ENCODE peak calls at places on chromosomes 2 and 18, in four cellular contexts. One of them, this sample, is unnamed.

GRCh38 chr2:45168731-45169338 is 159.6 kb upstream of the SIX2 start:
- DNase-seq in GM12878: no peak
- DNase-seq in K562: no peak
- DNase-seq in HepG2: no peak
- DNase-seq in this sample: peak

GRCh38 chr2:109345653-109346165 is 216.7 kb downstream of the SH3RF3 start:
- DNase-seq in GM12878: no peak
- DNase-seq in K562: no peak
- DNase-seq in HepG2: no peak
- DNase-seq in this sample: no peak

GRCh38 chr2:46335966-46336436 is 38.8 kb downstream of the EPAS1 start:
- DNase-seq in GM12878: no peak
- DNase-seq in K562: no peak
- DNase-seq in HepG2: no peak
- DNase-seq in this sample: peak

GRCh38 chr2:127454595-127455565 is 36.7 kb downstream of the PROC start:
- DNase-seq in GM12878: no peak
- DNase-seq in K562: no peak
- DNase-seq in HepG2: peak
- DNase-seq in this sample: peak

GRCh38 chr2:64267699-64268098 is 123.5 kb upstream of the PELI1 start:
- DNase-seq in GM12878: no peak
- DNase-seq in K562: no peak
- DNase-seq in HepG2: no peak
- DNase-seq in this sample: no peak

GRCh38 chr18:9808530-9809241 is 77.1 kb upstream of the TXNDC2 start:
- DNase-seq in GM12878: no peak
- DNase-seq in K562: no peak
- DNase-seq in HepG2: peak
- DNase-seq in this sample: no peak

GRCh38 chr18:26794210-26795101 is 71.1 kb downstream of the AQP4 start:
- DNase-seq in GM12878: no peak
- DNase-seq in K562: no peak
- DNase-seq in HepG2: no peak
- DNase-seq in this sample: no peak

GRCh38 chr2:84285056-84285747 is 173.9 kb downstream of the SUCLG1 start:
- DNase-seq in GM12878: no peak
- DNase-seq in K562: peak
- DNase-seq in HepG2: no peak
- DNase-seq in this sample: no peak

GRCh38 chr18:27378396-27379094 is 193.4 kb upstream of the CHST9 start:
- DNase-seq in GM12878: no peak
- DNase-seq in K562: no peak
- DNase-seq in HepG2: no peak
- DNase-seq in this sample: no peak

GRCh38 chr2:38266382-38267051 is 110.6 kb downstream of the ATL2 start:
- DNase-seq in GM12878: no peak
- DNase-seq in K562: no peak
- DNase-seq in HepG2: no peak
- DNase-seq in this sample: no peak

GRCh38 chr2:10918661-10919414 is 7.1 kb downstream of the KCNF1 start:
- DNase-seq in GM12878: no peak
- DNase-seq in K562: peak
- DNase-seq in HepG2: no peak
- DNase-seq in this sample: no peak

GRCh38 chr2:42585779-42586178 is 17.3 kb downstream of the MTA3 start:
- DNase-seq in GM12878: no peak
- DNase-seq in K562: no peak
- DNase-seq in HepG2: peak
- DNase-seq in this sample: no peak

GRCh38 chr18:12520442-12520992 is 112.8 kb downstream of the PRELID3A start:
- DNase-seq in GM12878: no peak
- DNase-seq in K562: no peak
- DNase-seq in HepG2: no peak
- DNase-seq in this sample: no peak

GRCh38 chr2:100941646-100942240 is 60.3 kb upstream of the RPL31 start:
- DNase-seq in GM12878: no peak
- DNase-seq in K562: no peak
- DNase-seq in HepG2: no peak
- DNase-seq in this sample: no peak

GRCh38 chr18:79914614-79915160 is 36.8 kb downstream of the SLC66A2 start:
- DNase-seq in GM12878: no peak
- DNase-seq in K562: no peak
- DNase-seq in HepG2: no peak
- DNase-seq in this sample: no peak

GRCh38 chr2:44836174-44836573 is 105.3 kb upstream of the SIX3 start:
- DNase-seq in GM12878: peak
- DNase-seq in K562: no peak
- DNase-seq in HepG2: no peak
- DNase-seq in this sample: no peak

GRCh38 chr2:164917296-164917903 is 37.9 kb downstream of the SLC38A11 start:
- DNase-seq in GM12878: no peak
- DNase-seq in K562: no peak
- DNase-seq in HepG2: peak
- DNase-seq in this sample: peak

GRCh38 chr18:32244863-32245262 is 55.0 kb downstream of the MEP1B start:
- DNase-seq in GM12878: no peak
- DNase-seq in K562: no peak
- DNase-seq in HepG2: no peak
- DNase-seq in this sample: no peak

GRCh38 chr18:10368456-10369453 is 85.7 kb upstream of the APCDD1 start:
- DNase-seq in GM12878: no peak
- DNase-seq in K562: no peak
- DNase-seq in HepG2: no peak
- DNase-seq in this sample: no peak

GRCh38 chr18:73681398-73681797 is 466.2 kb downstream of the FBXO15 start:
- DNase-seq in GM12878: no peak
- DNase-seq in K562: no peak
- DNase-seq in HepG2: no peak
- DNase-seq in this sample: no peak

GRCh38 chr2:1642066-1642861 is 102.1 kb downstream of the PXDN start:
- DNase-seq in GM12878: no peak
- DNase-seq in K562: no peak
- DNase-seq in HepG2: no peak
- DNase-seq in this sample: no peak

GRCh38 chr18:21826641-21827302 is 86.2 kb downstream of the MIB1 start:
- DNase-seq in GM12878: no peak
- DNase-seq in K562: no peak
- DNase-seq in HepG2: no peak
- DNase-seq in this sample: no peak

GRCh38 chr2:143481231-143481613 is 352.0 kb downstream of the ARHGAP15 start:
- DNase-seq in GM12878: no peak
- DNase-seq in K562: no peak
- DNase-seq in HepG2: no peak
- DNase-seq in this sample: no peak

DNA sequence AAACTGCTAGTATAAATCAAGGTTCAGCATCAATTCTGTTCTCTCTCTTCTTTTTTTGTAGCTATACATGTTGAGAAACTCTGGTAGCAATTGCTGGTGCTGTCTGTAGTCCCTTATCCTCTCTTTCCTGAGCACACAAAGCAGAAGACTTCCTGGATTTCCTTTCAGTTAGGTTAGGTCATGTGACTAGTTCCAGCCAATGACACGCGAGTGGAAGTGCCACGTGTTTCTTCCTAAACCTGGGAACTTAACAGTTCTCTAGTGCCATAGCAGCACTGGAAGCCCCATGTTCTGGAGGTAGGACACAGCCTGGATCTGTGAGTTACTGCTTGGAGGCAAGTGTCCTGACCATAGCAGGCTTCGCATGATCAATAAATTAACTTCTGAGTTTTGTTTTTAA is 125.9 kb downstream of the PLA2R1 start:
- DNase-seq in GM12878: no peak
- DNase-seq in K562: peak
- DNase-seq in HepG2: no peak
- DNase-seq in this sample: peak
- TF ChIP-seq JUNB in GM12878: no peak
- TF ChIP-seq JUNB in K562: no peak
- TF ChIP-seq JUNB in HepG2: no peak
- TF ChIP-seq JUNB in this sample: no peak

DNA sequence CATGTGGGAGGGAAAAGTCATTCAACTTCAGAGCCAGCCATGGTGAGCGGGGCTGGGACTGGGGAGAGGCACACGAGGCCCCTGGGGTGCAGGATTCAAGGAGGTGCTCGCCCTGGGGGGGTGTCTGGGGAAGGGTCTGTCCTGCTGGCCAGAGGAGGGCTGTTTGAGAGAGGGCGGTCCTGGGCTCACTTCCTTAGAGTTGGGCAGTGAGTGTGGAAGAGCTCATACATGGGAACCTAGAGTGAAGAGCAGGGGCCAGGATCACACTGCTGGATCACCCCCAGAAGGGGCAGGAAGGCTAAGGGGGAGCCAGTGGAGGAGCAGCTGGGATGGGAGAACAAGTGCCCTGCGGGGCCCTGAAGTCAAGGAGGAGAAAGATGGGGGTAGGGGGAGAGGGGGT is 6.5 kb downstream of the SH3BP4 start:
- DNase-seq in GM12878: no peak
- DNase-seq in K562: no peak
- DNase-seq in HepG2: no peak
- DNase-seq in this sample: no peak
- TF ChIP-seq CEBPB in GM12878: no peak
- TF ChIP-seq CEBPB in K562: no peak
- TF ChIP-seq CEBPB in HepG2: no peak
- TF ChIP-seq CEBPB in this sample: no peak

GRCh38 chr2:217866457-217866856 is 136.3 kb downstream of the TNS1 start:
- DNase-seq in GM12878: no peak
- DNase-seq in K562: no peak
- DNase-seq in HepG2: no peak
- DNase-seq in this sample: no peak

GRCh38 chr2:217870528-217871011 is 132.2 kb downstream of the TNS1 start:
- DNase-seq in GM12878: no peak
- DNase-seq in K562: no peak
- DNase-seq in HepG2: no peak
- DNase-seq in this sample: no peak

GRCh38 chr2:217868265-217868892 is 134.4 kb downstream of the TNS1 start:
- DNase-seq in GM12878: no peak
- DNase-seq in K562: no peak
- DNase-seq in HepG2: no peak
- DNase-seq in this sample: no peak

GRCh38 chr2:217872319-217872718 is 130.5 kb downstream of the TNS1 start:
- DNase-seq in GM12878: no peak
- DNase-seq in K562: no peak
- DNase-seq in HepG2: no peak
- DNase-seq in this sample: no peak

GRCh38 chr2:217868911-217869334 is 133.9 kb downstream of the TNS1 start:
- DNase-seq in GM12878: no peak
- DNase-seq in K562: no peak
- DNase-seq in HepG2: no peak
- DNase-seq in this sample: no peak
- TF ChIP-seq JUNB in GM12878: no peak
- TF ChIP-seq JUNB in K562: no peak
- TF ChIP-seq JUNB in HepG2: no peak
- TF ChIP-seq JUNB in this sample: no peak

GRCh38 chr2:203579131-203579643 is 44.1 kb upstream of the RAPH1 start:
- DNase-seq in GM12878: peak
- DNase-seq in K562: no peak
- DNase-seq in HepG2: no peak
- DNase-seq in this sample: no peak
- TF ChIP-seq CEBPB in GM12878: no peak
- TF ChIP-seq CEBPB in K562: no peak
- TF ChIP-seq CEBPB in HepG2: no peak
- TF ChIP-seq CEBPB in this sample: no peak

GRCh38 chr2:230714122-230714453 is 1.4 kb downstream of the CAB39 start:
- DNase-seq in GM12878: no peak
- DNase-seq in K562: no peak
- DNase-seq in HepG2: peak
- DNase-seq in this sample: peak

GRCh38 chr2:230717595-230717994 is 5.0 kb downstream of the CAB39 start:
- DNase-seq in GM12878: no peak
- DNase-seq in K562: no peak
- DNase-seq in HepG2: no peak
- DNase-seq in this sample: no peak

GRCh38 chr2:230719340-230719739 is 6.7 kb downstream of the CAB39 start:
- DNase-seq in GM12878: no peak
- DNase-seq in K562: no peak
- DNase-seq in HepG2: no peak
- DNase-seq in this sample: no peak

GRCh38 chr2:230715201-230715600 is 2.6 kb downstream of the CAB39 start:
- DNase-seq in GM12878: no peak
- DNase-seq in K562: no peak
- DNase-seq in HepG2: no peak
- DNase-seq in this sample: no peak

GRCh38 chr2:230716588-230716987 is 3.9 kb downstream of the CAB39 start:
- DNase-seq in GM12878: no peak
- DNase-seq in K562: no peak
- DNase-seq in HepG2: no peak
- DNase-seq in this sample: no peak
- TF ChIP-seq JUNB in GM12878: no peak
- TF ChIP-seq JUNB in K562: no peak
- TF ChIP-seq JUNB in HepG2: no peak
- TF ChIP-seq JUNB in this sample: no peak

GRCh38 chr2:232028631-232029030 is 67.1 kb downstream of the DIS3L2 start:
- DNase-seq in GM12878: no peak
- DNase-seq in K562: no peak
- DNase-seq in HepG2: no peak
- DNase-seq in this sample: no peak
- TF ChIP-seq CEBPB in GM12878: no peak
- TF ChIP-seq CEBPB in K562: no peak
- TF ChIP-seq CEBPB in HepG2: no peak
- TF ChIP-seq CEBPB in this sample: no peak

DNA sequence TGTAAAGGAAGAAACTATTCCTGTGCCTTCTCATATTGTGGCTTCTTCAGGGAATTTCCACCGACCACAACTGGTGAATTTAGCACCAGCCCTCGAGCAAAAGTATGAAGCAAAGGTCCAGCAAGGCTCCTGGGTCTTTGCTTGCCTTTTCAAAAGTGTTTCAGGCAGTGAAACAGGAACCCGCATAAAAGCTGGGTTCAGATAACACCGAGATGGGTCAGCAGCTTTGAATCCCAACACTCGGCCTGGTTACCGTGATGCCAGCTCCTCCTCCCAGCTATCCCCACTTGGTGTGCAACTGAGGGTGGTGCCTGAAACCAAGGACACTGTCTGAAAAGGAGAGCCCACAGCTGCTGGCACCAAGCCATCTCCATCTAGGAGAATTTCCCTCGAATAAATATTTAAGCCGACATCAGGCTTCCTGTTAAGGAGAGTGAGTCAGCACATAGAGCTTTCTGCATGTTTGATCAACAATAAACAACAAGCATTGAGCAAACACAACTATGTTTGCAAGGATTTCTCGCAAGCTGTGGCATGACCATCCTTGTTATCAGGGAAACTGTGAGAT is 69.5 kb downstream of the ANTXR1 start:
- DNase-seq in GM12878: no peak
- DNase-seq in K562: no peak
- DNase-seq in HepG2: peak
- DNase-seq in this sample: peak
- TF ChIP-seq JUNB in GM12878: no peak
- TF ChIP-seq JUNB in K562: no peak
- TF ChIP-seq JUNB in HepG2: peak
- TF ChIP-seq JUNB in this sample: peak

DNA sequence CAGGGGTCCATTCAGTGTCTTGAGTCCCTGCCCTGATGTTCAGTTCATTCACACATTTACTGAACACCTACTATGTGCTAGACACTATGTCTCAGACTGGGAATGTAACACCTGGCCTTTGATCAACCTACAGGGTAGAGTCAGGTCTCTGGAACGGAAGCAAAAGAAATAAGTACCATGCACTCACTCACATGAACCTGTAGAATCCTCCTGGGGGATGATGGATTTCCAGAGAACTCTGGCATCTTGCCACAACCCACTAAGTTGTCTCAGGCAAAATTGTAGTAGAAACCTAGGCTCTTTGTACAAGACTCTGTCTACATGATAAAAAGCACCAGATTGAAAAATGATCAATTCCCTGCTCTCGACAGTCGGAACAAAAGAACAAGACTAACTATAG is 4.7 kb downstream of the CAPN14 start:
- DNase-seq in GM12878: no peak
- DNase-seq in K562: no peak
- DNase-seq in HepG2: no peak
- DNase-seq in this sample: no peak
- TF ChIP-seq CEBPB in GM12878: no peak
- TF ChIP-seq CEBPB in K562: no peak
- TF ChIP-seq CEBPB in HepG2: no peak
- TF ChIP-seq CEBPB in this sample: no peak